ENCODE peak calls at places on chromosomes 11 and 22, in ten cellular contexts. W is HCT116, G is body of pancreas, A is lower leg skin, X is adrenal gland, O is sigmoid colon, C is right lobe of liver, E is transverse colon, R is stomach, F is heart left ventricle. K is an unnamed sample.

GRCh38 chr11:75383246-75383645 is 16.1 kb upstream of the RPS3 start:
- DNase-seq in E (no peak), G (no peak), F (no peak), W (no peak), A (no peak), R (no peak), O (no peak), X (no peak), C (no peak), K (no peak)

GRCh38 chr22:44192098-44192810 is 11.5 kb downstream of the PARVG start:
- DNase-seq in F (no peak), A (peak; percentile 72), G (no peak), X (no peak), O (peak; percentile 46), E (no peak), W (peak; percentile 60), R (no peak), C (peak; percentile 45), K (no peak)

GRCh38 chr11:46393231-46393616 is 1.6 kb upstream of the CHRM4 start:
- DNase-seq in C (no peak), G (no peak), A (no peak), O (peak; percentile 39), W (no peak), X (no peak), R (no peak), F (no peak), E (no peak), K (no peak)

GRCh38 chr11:45921561-45922424 is 663 bp upstream of the LARGE2 start:
- DNase-seq in W (no peak), E (peak; percentile 53), C (peak; percentile 75), O (peak; percentile 63), G (peak; percentile 95), R (peak; percentile 89), X (peak; percentile 50), F (no peak), A (no peak), K (peak; percentile 71)

GRCh38 chr11:125138966-125139365 is 25.6 kb upstream of the PKNOX2 start:
- DNase-seq in X (no peak), W (no peak), R (no peak), E (no peak), C (no peak), O (no peak), A (no peak), G (no peak), F (no peak), K (no peak)

GRCh38 chr11:18650859-18651557 is 16.9 kb upstream of the SPTY2D1 start:
- DNase-seq in G (peak; percentile 49), W (peak; percentile 69), R (peak; percentile 57), C (no peak), X (peak; percentile 32), A (peak; percentile 76), O (no peak), F (peak; percentile 20), E (peak; percentile 59), K (no peak)

GRCh38 chr22:19626042-19626560 is 88.2 kb upstream of the SEPTIN5 start:
- DNase-seq in E (no peak), W (no peak), C (peak; percentile 33), R (no peak), A (peak; percentile 39), F (no peak), G (no peak), O (peak; percentile 50), X (no peak), K (no peak)

GRCh38 chr11:70650075-70650909 is 252.0 kb downstream of the CTTN start:
- DNase-seq in O (no peak), C (peak; percentile 63), W (peak; percentile 22), E (peak; percentile 38), G (peak; percentile 57), R (peak; percentile 51), X (peak; percentile 71), F (peak; percentile 67), A (no peak), K (no peak)

GRCh38 chr11:128772814-128773213 is 78.9 kb downstream of the FLI1 start:
- DNase-seq in O (no peak), C (peak; percentile 69), X (peak; percentile 38), F (peak; percentile 65), G (peak; percentile 73), R (peak; percentile 76), A (peak; percentile 90), E (peak; percentile 65), W (no peak), K (no peak)

GRCh38 chr11:36231300-36231699 is 57.9 kb downstream of the COMMD9 start:
- DNase-seq in O (no peak), X (no peak), F (no peak), E (no peak), A (no peak), C (no peak), R (no peak), W (no peak), G (no peak), K (no peak)

DNA sequence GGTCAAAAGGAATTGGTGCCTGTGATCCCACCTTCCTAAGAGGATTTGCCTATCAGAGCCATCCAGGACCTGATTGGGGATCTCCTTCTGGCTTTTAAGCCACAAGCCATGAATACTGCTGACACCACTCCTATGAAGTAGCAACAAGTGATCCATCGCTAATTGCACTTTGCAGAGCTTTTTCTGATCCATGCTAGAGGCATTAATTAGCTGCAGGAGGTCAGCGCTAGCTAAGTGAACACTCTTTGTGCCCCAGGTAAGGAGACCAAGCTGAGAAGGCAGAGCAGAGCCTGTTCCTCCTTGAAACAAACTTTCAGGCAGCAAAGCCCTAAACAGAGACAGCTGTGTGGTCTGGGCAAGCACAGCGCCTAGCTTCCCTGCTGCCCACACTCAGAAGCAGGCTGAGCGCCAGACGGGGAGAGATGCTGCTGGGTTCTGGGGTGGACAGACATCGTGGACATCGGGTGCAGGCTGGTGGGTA is 122.2 kb downstream of the ABTB2 start:
- DNase-seq in F (no peak), O (no peak), E (no peak), R (no peak), W (no peak), G (no peak), C (no peak), A (no peak), X (no peak), K (no peak)
- H3K4me3 ChIP-seq in F (no peak overlapping the region), O (no peak overlapping the region), E (no peak overlapping the region), R (no peak overlapping the region), W (no peak overlapping the region), G (no peak overlapping the region), C (no peak overlapping the region), A (no peak overlapping the region), X (no peak overlapping the region), K (no peak overlapping the region)

DNA sequence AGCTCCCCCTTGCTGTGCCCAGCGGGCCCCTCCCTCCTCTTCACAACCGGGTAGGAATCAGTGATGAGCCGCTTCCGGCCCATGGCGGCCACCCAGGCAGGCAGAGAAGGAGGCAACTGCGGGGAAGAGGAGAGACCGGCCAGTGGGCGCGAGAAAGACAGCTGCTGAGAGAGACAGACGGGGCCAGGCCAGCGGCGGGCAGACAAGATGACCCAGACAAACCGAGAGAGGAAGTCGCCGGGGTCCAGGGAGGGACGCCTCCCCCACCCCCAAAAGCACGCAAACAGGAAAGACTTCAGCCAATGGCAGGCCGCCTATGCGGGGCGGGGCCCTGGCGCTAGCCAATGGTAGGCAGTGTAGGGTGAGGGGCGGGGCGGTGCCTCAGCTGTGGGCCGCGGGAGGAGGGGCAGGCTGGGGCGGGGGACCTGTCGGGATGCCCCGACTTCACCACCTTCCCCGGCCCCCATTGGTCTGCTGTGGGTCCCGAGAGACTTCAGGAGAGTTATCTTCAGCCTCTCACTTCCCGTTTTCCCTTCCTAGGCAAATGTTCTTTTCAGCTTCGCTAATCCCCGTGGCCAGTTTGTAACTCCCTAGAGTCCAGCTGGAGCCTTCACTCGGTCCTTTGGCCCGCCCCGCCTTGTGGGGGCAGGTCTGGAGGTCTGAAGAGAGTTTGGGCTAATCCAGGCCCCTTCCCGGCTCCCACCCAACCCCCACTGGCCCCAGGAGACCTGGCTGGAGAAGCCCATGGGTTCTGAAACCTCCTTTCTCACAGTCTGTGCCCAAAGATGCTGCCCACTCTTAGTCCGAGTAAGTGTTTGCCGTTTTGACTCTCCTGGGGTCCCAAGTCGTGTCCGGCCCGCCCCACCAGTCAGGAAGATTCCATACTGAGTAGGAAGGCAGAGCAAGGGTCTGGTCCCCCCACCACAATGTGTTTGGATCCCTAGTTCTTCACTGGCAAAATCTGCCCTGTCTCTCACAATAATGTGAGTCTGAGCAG is at the start of gene POLD4:
- DNase-seq in X (peak; percentile 98), E (peak; percentile 99), W (no peak), C (peak; percentile 99), A (peak; percentile 100), O (peak; percentile 99), F (peak; percentile 99), R (peak; percentile 99), G (peak; percentile 99), K (peak; percentile 98)
- TF ChIP-seq POLR2A in X (peak; percentile 87), E (peak; percentile 98), W (peak; percentile 47), C (peak; percentile 98), A (no peak), O (peak; percentile 88), F (no peak), R (no peak), G (peak; percentile 98), K (peak; percentile 88)

DNA sequence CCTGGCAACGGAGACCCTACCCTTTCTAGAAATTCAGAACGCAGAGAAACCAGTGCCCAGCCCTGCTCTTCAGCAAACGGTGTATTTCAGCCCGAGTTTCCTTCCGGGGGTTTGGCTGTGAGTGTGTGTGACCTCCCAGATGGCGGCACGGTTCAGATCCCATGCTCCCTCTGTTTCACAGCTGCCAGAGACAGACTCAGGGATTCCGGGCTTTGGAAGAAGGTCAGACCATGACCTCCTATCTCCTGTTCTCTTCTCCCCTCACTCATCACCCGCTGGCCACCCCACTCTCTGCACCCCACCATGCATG is 256.3 kb upstream of the CADM1 start:
- DNase-seq in G (peak; percentile 22), A (no peak), R (no peak), X (peak; percentile 39), O (peak; percentile 65), E (no peak), F (no peak), C (no peak), W (no peak), K (no peak)
- H3K4me3 ChIP-seq in G (no peak overlapping the region), A (peak overlapping the region; percentile 47), R (peak overlapping the region; percentile 65), X (no peak overlapping the region), O (peak overlapping the region; percentile 72), E (peak overlapping the region; percentile 57), F (peak overlapping the region; percentile 60), C (peak overlapping the region; percentile 67), W (no peak overlapping the region), K (peak overlapping the region; percentile 67)

GRCh38 chr11:123527947-123528346 is 97.9 kb downstream of the GRAMD1B start:
- DNase-seq in A (no peak), R (no peak), W (no peak), O (no peak), F (no peak), C (no peak), E (no peak), X (no peak), G (no peak), K (no peak)

GRCh38 chr11:123532131-123532530 is 102.1 kb downstream of the GRAMD1B start:
- DNase-seq in X (peak; percentile 59), O (no peak), C (no peak), R (no peak), F (peak; percentile 22), A (no peak), W (no peak), G (no peak), E (no peak), K (no peak)

GRCh38 chr11:123535401-123535800 is 105.3 kb downstream of the GRAMD1B start:
- DNase-seq in E (no peak), C (no peak), X (no peak), G (no peak), W (no peak), O (no peak), R (no peak), A (no peak), F (no peak), K (no peak)

GRCh38 chr11:123527526-123527925 is 97.5 kb downstream of the GRAMD1B start:
- DNase-seq in X (no peak), O (no peak), E (no peak), G (no peak), R (no peak), F (no peak), C (no peak), W (no peak), A (no peak), K (no peak)

GRCh38 chr11:123531325-123531724 is 101.3 kb downstream of the GRAMD1B start:
- DNase-seq in A (no peak), X (peak; percentile 49), C (no peak), W (no peak), F (no peak), R (no peak), E (no peak), O (no peak), G (no peak), K (no peak)
- TF ChIP-seq POLR2A in A (no peak), X (no peak), C (no peak), W (no peak), F (no peak), R (no peak), E (no peak), O (no peak), G (no peak), K (no peak)

K was measured in breast epithelium.